ENCODE peak calls at places on chromosomes 12 and 14, in six cellular contexts. One of them, this sample, is unnamed.

GRCh38 chr14:104284636-104285482 is 146.5 kb downstream of the KIF26A start:
- DNase-seq in stromal cell of bone marrow: no peak
- DNase-seq in C1 segment of cervical spinal cord: no peak
- DNase-seq in IMR-90: no peak
- DNase-seq in effector CD4-positive, alpha-beta T cell: no peak
- DNase-seq in fibroblast of lung: no peak
- DNase-seq in this sample: no peak

GRCh38 chr12:1533602-1534304 is 60.6 kb downstream of the FBXL14 start:
- DNase-seq in stromal cell of bone marrow: no peak
- DNase-seq in IMR-90: peak; percentile 43
- DNase-seq in effector CD4-positive, alpha-beta T cell: no peak
- DNase-seq in fibroblast of lung: peak; percentile 92
- DNase-seq in C1 segment of cervical spinal cord: no peak
- DNase-seq in this sample: no peak

GRCh38 chr12:41264281-41264680 is 76.2 kb downstream of the PDZRN4 start:
- DNase-seq in stromal cell of bone marrow: no peak
- DNase-seq in fibroblast of lung: no peak
- DNase-seq in effector CD4-positive, alpha-beta T cell: no peak
- DNase-seq in IMR-90: no peak
- DNase-seq in C1 segment of cervical spinal cord: no peak
- DNase-seq in this sample: no peak

GRCh38 chr14:105733081-105734065 is 207.0 kb downstream of the TMEM121 start:
- DNase-seq in fibroblast of lung: no peak
- DNase-seq in IMR-90: no peak
- DNase-seq in effector CD4-positive, alpha-beta T cell: no peak
- DNase-seq in C1 segment of cervical spinal cord: no peak
- DNase-seq in stromal cell of bone marrow: no peak
- DNase-seq in this sample: no peak

GRCh38 chr14:54395716-54396115 is 1.1 kb upstream of the CDKN3 start:
- DNase-seq in fibroblast of lung: no peak
- DNase-seq in effector CD4-positive, alpha-beta T cell: no peak
- DNase-seq in IMR-90: no peak
- DNase-seq in C1 segment of cervical spinal cord: no peak
- DNase-seq in stromal cell of bone marrow: no peak
- DNase-seq in this sample: no peak

GRCh38 chr14:49193365-49194050 is 392.7 kb downstream of the RPS29 start:
- DNase-seq in IMR-90: no peak
- DNase-seq in fibroblast of lung: no peak
- DNase-seq in C1 segment of cervical spinal cord: no peak
- DNase-seq in effector CD4-positive, alpha-beta T cell: no peak
- DNase-seq in stromal cell of bone marrow: no peak
- DNase-seq in this sample: no peak

GRCh38 chr12:89875225-89875624 is 166.6 kb upstream of the ATP2B1 start:
- DNase-seq in C1 segment of cervical spinal cord: no peak
- DNase-seq in IMR-90: peak; percentile 81
- DNase-seq in stromal cell of bone marrow: no peak
- DNase-seq in effector CD4-positive, alpha-beta T cell: no peak
- DNase-seq in fibroblast of lung: peak; percentile 38
- DNase-seq in this sample: no peak

GRCh38 chr12:92194566-92194965 is 48.9 kb upstream of the BTG1 start:
- DNase-seq in stromal cell of bone marrow: no peak
- DNase-seq in fibroblast of lung: no peak
- DNase-seq in C1 segment of cervical spinal cord: no peak
- DNase-seq in IMR-90: no peak
- DNase-seq in effector CD4-positive, alpha-beta T cell: no peak
- DNase-seq in this sample: no peak

GRCh38 chr14:23182372-23183014 is 967 bp downstream of the SLC7A8 start:
- DNase-seq in IMR-90: no peak
- DNase-seq in fibroblast of lung: no peak
- DNase-seq in stromal cell of bone marrow: peak; percentile 15
- DNase-seq in C1 segment of cervical spinal cord: no peak
- DNase-seq in effector CD4-positive, alpha-beta T cell: no peak
- DNase-seq in this sample: peak; percentile 35

GRCh38 chr14:20110438-20110837 is at the start of gene OR4K17:
- DNase-seq in fibroblast of lung: no peak
- DNase-seq in effector CD4-positive, alpha-beta T cell: no peak
- DNase-seq in C1 segment of cervical spinal cord: no peak
- DNase-seq in stromal cell of bone marrow: no peak
- DNase-seq in IMR-90: no peak
- DNase-seq in this sample: no peak

GRCh38 chr12:1830981-1831930 is 10.9 kb downstream of the LRTM2 start:
- DNase-seq in effector CD4-positive, alpha-beta T cell: no peak
- DNase-seq in fibroblast of lung: peak; percentile 54
- DNase-seq in IMR-90: peak; percentile 64
- DNase-seq in stromal cell of bone marrow: no peak
- DNase-seq in C1 segment of cervical spinal cord: no peak
- DNase-seq in this sample: no peak

GRCh38 chr12:25276199-25276937 is 25.6 kb upstream of the KRAS start:
- DNase-seq in C1 segment of cervical spinal cord: no peak
- DNase-seq in IMR-90: peak; percentile 98
- DNase-seq in stromal cell of bone marrow: peak; percentile 72
- DNase-seq in effector CD4-positive, alpha-beta T cell: no peak
- DNase-seq in fibroblast of lung: peak; percentile 92
- DNase-seq in this sample: peak; percentile 4

GRCh38 chr12:96720363-96720705 is 186.7 kb upstream of the NEDD1 start:
- DNase-seq in effector CD4-positive, alpha-beta T cell: no peak
- DNase-seq in fibroblast of lung: no peak
- DNase-seq in stromal cell of bone marrow: no peak
- DNase-seq in IMR-90: no peak
- DNase-seq in C1 segment of cervical spinal cord: no peak
- DNase-seq in this sample: peak; percentile 17

GRCh38 chr12:53867216-53868012 is 71.2 kb upstream of the HOXC13 start:
- DNase-seq in fibroblast of lung: no peak
- DNase-seq in C1 segment of cervical spinal cord: no peak
- DNase-seq in IMR-90: no peak
- DNase-seq in stromal cell of bone marrow: peak; percentile 6
- DNase-seq in effector CD4-positive, alpha-beta T cell: no peak
- DNase-seq in this sample: no peak

GRCh38 chr12:54132979-54133378 is 55.8 kb downstream of the SMUG1 start:
- DNase-seq in IMR-90: no peak
- DNase-seq in effector CD4-positive, alpha-beta T cell: no peak
- DNase-seq in stromal cell of bone marrow: no peak
- DNase-seq in C1 segment of cervical spinal cord: no peak
- DNase-seq in fibroblast of lung: no peak
- DNase-seq in this sample: no peak

GRCh38 chr14:63078606-63079005 is 33.3 kb upstream of the KCNH5 start:
- DNase-seq in fibroblast of lung: no peak
- DNase-seq in C1 segment of cervical spinal cord: no peak
- DNase-seq in stromal cell of bone marrow: no peak
- DNase-seq in effector CD4-positive, alpha-beta T cell: no peak
- DNase-seq in IMR-90: no peak
- DNase-seq in this sample: no peak

GRCh38 chr14:104865631-104866441 is 768 bp downstream of the CEP170B start:
- DNase-seq in fibroblast of lung: peak; percentile 75
- DNase-seq in C1 segment of cervical spinal cord: no peak
- DNase-seq in IMR-90: peak; percentile 67
- DNase-seq in stromal cell of bone marrow: peak; percentile 60
- DNase-seq in effector CD4-positive, alpha-beta T cell: no peak
- DNase-seq in this sample: peak; percentile 20

GRCh38 chr14:71181215-71182003 is 274.1 kb downstream of the PCNX1 start:
- DNase-seq in effector CD4-positive, alpha-beta T cell: no peak
- DNase-seq in IMR-90: no peak
- DNase-seq in stromal cell of bone marrow: no peak
- DNase-seq in fibroblast of lung: no peak
- DNase-seq in C1 segment of cervical spinal cord: no peak
- DNase-seq in this sample: no peak

This sample was measured in activated CD4-positive, alpha-beta T cell treated with anti-CD3 and anti-CD28 coated beads, Interleukin-2, amount 50 U/mL, for 1 hour.